ENCODE peak calls at places on chromosomes 13 and 19, in eight cellular contexts. N is stomach; T is RWPE2; E is body of pancreas; J is psoas muscle; M is cardiac muscle cell; W is CD4-positive, CD25-positive, alpha-beta regulatory T cell; Q is colonic mucosa. D is an unnamed sample. For H3K27me3, the result is how much of the 10 kb centered on the place peaks cover.

GRCh38 chr19:5369962-5370367 is 29.4 kb upstream of the PTPRS start:
- DNase-seq in N (peak), T (no peak), E (peak), J (peak), M (peak), W (no peak), Q (peak), D (peak)

GRCh38 chr13:80157261-80157942 is 183.5 kb downstream of the SPRY2 start:
- DNase-seq in N (no peak), T (no peak), E (no peak), J (no peak), M (peak), W (no peak), Q (no peak), D (peak)

GRCh38 chr19:38293281-38293680 is 10.8 kb upstream of the C19orf33 start:
- DNase-seq in N (no peak), T (no peak), E (no peak), J (no peak), M (no peak), W (no peak), Q (no peak), D (no peak)

GRCh38 chr13:98999635-98999952 is 21.7 kb upstream of the DOCK9 start:
- DNase-seq in N (no peak), T (no peak), E (no peak), J (no peak), M (no peak), W (no peak), Q (no peak), D (no peak)

GRCh38 chr13:108933061-108933460 is 303.6 kb downstream of the MYO16 start:
- DNase-seq in N (no peak), T (no peak), E (no peak), J (no peak), M (no peak), W (no peak), Q (no peak), D (no peak)

GRCh38 chr19:57002195-57002601 is 117.6 kb upstream of the USP29 start:
- DNase-seq in N (no peak), T (no peak), E (no peak), J (no peak), M (no peak), W (no peak), Q (no peak), D (no peak)

GRCh38 chr13:94263038-94263437 is 216.4 kb downstream of the DCT start:
- DNase-seq in N (no peak), T (no peak), E (no peak), J (no peak), M (no peak), W (no peak), Q (no peak), D (no peak)

GRCh38 chr13:43936630-43937029 is 56.9 kb downstream of the LACC1 start:
- DNase-seq in N (no peak), T (no peak), E (no peak), J (no peak), M (no peak), W (no peak), Q (no peak), D (no peak)

GRCh38 chr13:89363144-89363543 is 1692.0 kb downstream of the SLITRK5 start:
- DNase-seq in N (no peak), T (no peak), E (no peak), J (peak), M (no peak), W (no peak), Q (no peak), D (no peak)

GRCh38 chr19:18292810-18293641 is 11.6 kb upstream of the JUND start:
- DNase-seq in N (peak), T (no peak), E (peak), J (peak), M (peak), W (peak), Q (peak), D (peak)

GRCh38 chr19:18294467-18294864 is 13.0 kb upstream of the JUND start:
- DNase-seq in N (peak), T (peak), E (no peak), J (peak), M (no peak), W (peak), Q (no peak), D (no peak)

GRCh38 chr19:18292460-18292809 is 11.0 kb upstream of the JUND start:
- DNase-seq in N (no peak), T (no peak), E (no peak), J (no peak), M (no peak), W (no peak), Q (peak), D (peak)

GRCh38 chr19:18295034-18295451 is 13.6 kb upstream of the JUND start:
- DNase-seq in N (no peak), T (no peak), E (no peak), J (no peak), M (no peak), W (no peak), Q (no peak), D (no peak)

GRCh38 chr19:18293642-18294466 is 12.4 kb upstream of the JUND start:
- DNase-seq in N (no peak), T (no peak), E (no peak), J (no peak), M (no peak), W (no peak), Q (no peak), D (no peak)
- H3K4me3 ChIP-seq in N (peak), T (no peak), E (no peak), J (peak), M (no peak), W (peak), Q (no peak), D (no peak)

DNA sequence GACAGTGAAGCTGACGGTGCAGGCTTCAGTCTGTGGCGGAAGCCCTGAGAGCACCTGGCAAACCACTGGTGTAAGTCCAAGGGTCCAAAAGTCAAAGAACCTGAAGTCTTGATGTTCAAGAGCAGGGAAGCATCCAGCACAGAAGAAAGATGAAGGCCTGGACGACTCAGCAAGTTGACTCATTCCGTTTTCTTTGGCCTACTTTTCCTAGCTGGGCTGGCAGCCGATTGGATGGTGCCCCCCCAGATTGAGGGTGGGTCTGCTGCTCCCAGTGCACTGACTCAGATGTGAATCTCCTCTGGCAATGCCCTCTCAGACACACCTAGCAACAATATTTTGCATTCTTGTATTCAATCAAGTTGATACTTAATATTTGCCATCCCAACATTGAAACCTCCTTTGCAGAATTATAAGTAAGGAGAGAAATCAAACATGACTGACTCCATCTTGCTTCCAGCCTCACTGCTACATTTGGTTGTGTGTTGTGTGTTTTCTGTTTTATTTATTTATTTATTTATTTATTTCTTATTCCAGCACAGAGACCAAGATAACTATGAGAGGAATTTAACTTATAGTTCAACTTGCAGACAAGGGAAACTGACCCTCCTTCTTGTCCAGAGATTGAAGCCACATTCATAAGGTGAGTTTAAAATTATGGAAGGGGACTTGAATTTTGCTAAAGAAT is 32.8 kb downstream of the IGFL2 start:
- DNase-seq in N (no peak), T (peak), E (no peak), J (no peak), M (no peak), W (no peak), Q (no peak), D (no peak)
- H3K27ac ChIP-seq in N (no peak), T (peak), E (no peak), J (no peak), M (no peak), W (no peak), Q (no peak), D (no peak)

GRCh38 chr19:18611327-18612050 is 1.2 kb upstream of the TMEM59L start:
- DNase-seq in N (no peak), T (peak), E (no peak), J (no peak), M (no peak), W (no peak), Q (no peak), D (no peak)
- H3K27me3 ChIP-seq in N (half or more), T (half or more), E (under half), J (half or more), M (half or more), W (under half), Q (half or more), D (under half)

GRCh38 chr19:13208131-13208963 is 58.1 kb downstream of the IER2 start:
- DNase-seq in N (peak), T (no peak), E (no peak), J (peak), M (no peak), W (peak), Q (peak), D (peak)

GRCh38 chr19:13209797-13210775 is 59.9 kb downstream of the IER2 start:
- DNase-seq in N (no peak), T (no peak), E (no peak), J (no peak), M (no peak), W (no peak), Q (no peak), D (no peak)

GRCh38 chr19:13210941-13211340 is 60.7 kb downstream of the IER2 start:
- DNase-seq in N (no peak), T (no peak), E (no peak), J (no peak), M (no peak), W (no peak), Q (no peak), D (no peak)

GRCh38 chr19:13207237-13208130 is 57.3 kb downstream of the IER2 start:
- DNase-seq in N (no peak), T (no peak), E (no peak), J (peak), M (no peak), W (no peak), Q (no peak), D (peak)

GRCh38 chr19:13208964-13209796 is 59.0 kb downstream of the IER2 start:
- DNase-seq in N (no peak), T (no peak), E (no peak), J (no peak), M (no peak), W (no peak), Q (no peak), D (no peak)
- H3K4me3 ChIP-seq in N (peak), T (no peak), E (no peak), J (no peak), M (no peak), W (no peak), Q (no peak), D (no peak)

GRCh38 chr19:41443813-41444455 is 978 bp downstream of the ERICH4 start:
- DNase-seq in N (no peak), T (no peak), E (no peak), J (no peak), M (no peak), W (no peak), Q (no peak), D (no peak)

GRCh38 chr19:41449079-41449864 is 6.3 kb downstream of the ERICH4 start:
- DNase-seq in N (peak), T (no peak), E (peak), J (peak), M (peak), W (peak), Q (peak), D (peak)

GRCh38 chr19:41445575-41445974 is 2.6 kb downstream of the ERICH4 start:
- DNase-seq in N (no peak), T (no peak), E (no peak), J (no peak), M (no peak), W (no peak), Q (no peak), D (no peak)

GRCh38 chr19:41449865-41450178 is 6.9 kb downstream of the ERICH4 start:
- DNase-seq in N (no peak), T (no peak), E (no peak), J (no peak), M (no peak), W (no peak), Q (no peak), D (no peak)

GRCh38 chr19:41447732-41448332 is 4.9 kb downstream of the ERICH4 start:
- DNase-seq in N (no peak), T (no peak), E (no peak), J (no peak), M (no peak), W (no peak), Q (no peak), D (no peak)
- H3K27ac ChIP-seq in N (no peak), T (no peak), E (no peak), J (no peak), M (no peak), W (no peak), Q (no peak), D (no peak)

DNA sequence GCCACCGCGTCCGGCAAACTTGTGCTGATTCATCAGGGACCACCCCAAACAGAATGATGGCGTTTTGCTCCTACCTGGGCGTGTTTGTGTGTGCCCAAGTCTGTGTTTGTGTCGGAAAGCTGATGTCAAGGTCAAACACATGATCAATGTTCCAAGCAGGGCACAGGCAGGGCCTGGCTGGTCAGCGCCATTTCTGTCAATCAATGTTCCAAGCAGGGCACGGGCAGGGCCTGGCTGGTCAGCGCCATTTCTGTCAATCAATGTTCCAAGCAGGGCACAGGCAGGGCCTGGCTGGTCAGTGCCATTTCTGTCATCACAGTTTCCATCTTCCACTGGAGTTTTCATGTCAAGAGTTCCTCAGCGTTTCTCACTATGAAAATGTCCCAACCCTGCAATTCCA is 14.9 kb upstream of the GRTP1 start:
- DNase-seq in N (no peak), T (no peak), E (no peak), J (no peak), M (no peak), W (no peak), Q (no peak), D (no peak)
- H3K27me3 ChIP-seq in N (under half), T (under half), E (under half), J (under half), M (under half), W (under half), Q (under half), D (under half)

GRCh38 chr13:40271931-40272775 is 394.3 kb downstream of the FOXO1 start:
- DNase-seq in N (peak), T (no peak), E (peak), J (peak), M (no peak), W (no peak), Q (peak), D (peak)

GRCh38 chr13:40271511-40271910 is 394.9 kb downstream of the FOXO1 start:
- DNase-seq in N (no peak), T (no peak), E (no peak), J (peak), M (no peak), W (no peak), Q (no peak), D (no peak)

GRCh38 chr13:40275155-40275554 is 391.3 kb downstream of the FOXO1 start:
- DNase-seq in N (no peak), T (no peak), E (no peak), J (no peak), M (no peak), W (no peak), Q (no peak), D (no peak)

GRCh38 chr13:40273173-40274000 is 393.1 kb downstream of the FOXO1 start:
- DNase-seq in N (no peak), T (no peak), E (no peak), J (no peak), M (no peak), W (no peak), Q (no peak), D (no peak)

DNA sequence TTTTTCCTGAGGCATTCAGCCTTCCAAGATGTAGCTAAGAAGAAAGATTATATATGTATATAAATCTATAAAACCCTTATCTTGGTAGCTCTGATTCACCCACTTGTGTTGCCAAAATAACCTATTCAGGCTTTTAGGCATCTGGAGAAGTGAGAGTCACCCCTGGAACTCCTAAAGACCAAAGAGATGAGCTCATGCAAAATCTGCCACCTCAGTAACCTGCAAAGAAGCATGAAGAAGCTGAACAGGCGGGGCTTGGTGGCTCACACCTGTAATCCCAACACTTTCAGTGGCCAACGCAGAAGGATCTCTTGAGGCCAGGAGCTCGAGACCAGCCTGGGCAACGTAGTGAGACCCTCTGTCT is 393.7 kb downstream of the FOXO1 start:
- DNase-seq in N (no peak), T (no peak), E (no peak), J (no peak), M (no peak), W (no peak), Q (no peak), D (no peak)
- H3K4me3 ChIP-seq in N (no peak), T (no peak), E (no peak), J (no peak), M (no peak), W (no peak), Q (no peak), D (no peak)

DNA sequence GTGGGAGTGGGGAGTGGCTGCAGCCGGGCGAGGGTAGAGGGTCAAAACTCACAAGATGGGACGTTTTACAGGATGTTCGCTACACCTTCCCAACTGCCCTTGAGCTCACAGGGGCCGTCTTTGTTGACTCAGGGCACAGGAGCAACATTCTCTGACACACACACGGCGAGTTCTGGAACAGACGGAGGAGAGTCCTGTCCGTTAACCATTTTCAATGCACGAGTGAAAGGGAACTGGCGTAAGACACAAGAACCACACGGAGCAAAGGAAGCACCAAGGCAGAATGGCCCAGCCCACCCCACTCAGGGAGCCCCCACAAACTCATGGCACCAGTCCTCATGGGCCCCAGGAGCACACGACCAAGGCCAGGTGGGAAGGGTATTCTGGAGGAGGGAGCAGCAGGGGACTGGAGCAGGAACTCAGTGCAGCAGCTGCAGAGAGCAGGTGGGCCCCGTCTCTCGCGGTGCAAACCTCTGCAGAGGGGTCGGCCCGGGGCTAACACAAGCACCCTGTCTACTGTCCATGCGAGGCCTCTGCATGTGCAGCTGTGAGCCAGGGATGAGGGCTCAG is 37.9 kb upstream of the ISYNA1 start:
- DNase-seq in N (no peak), T (no peak), E (no peak), J (no peak), M (no peak), W (no peak), Q (no peak), D (no peak)
- H3K27ac ChIP-seq in N (peak), T (peak), E (no peak), J (peak), M (no peak), W (peak), Q (peak), D (no peak)

GRCh38 chr19:9972103-9972502 is 35.8 kb upstream of the OLFM2 start:
- DNase-seq in N (no peak), T (no peak), E (no peak), J (no peak), M (no peak), W (no peak), Q (no peak), D (no peak)

GRCh38 chr19:9969688-9969975 is 33.3 kb upstream of the OLFM2 start:
- DNase-seq in N (no peak), T (no peak), E (no peak), J (no peak), M (no peak), W (no peak), Q (no peak), D (no peak)

GRCh38 chr19:9971341-9971897 is 35.1 kb upstream of the OLFM2 start:
- DNase-seq in N (no peak), T (no peak), E (no peak), J (no peak), M (no peak), W (no peak), Q (no peak), D (no peak)

GRCh38 chr19:9968820-9969687 is 32.7 kb upstream of the OLFM2 start:
- DNase-seq in N (no peak), T (no peak), E (no peak), J (no peak), M (no peak), W (no peak), Q (no peak), D (no peak)

DNA sequence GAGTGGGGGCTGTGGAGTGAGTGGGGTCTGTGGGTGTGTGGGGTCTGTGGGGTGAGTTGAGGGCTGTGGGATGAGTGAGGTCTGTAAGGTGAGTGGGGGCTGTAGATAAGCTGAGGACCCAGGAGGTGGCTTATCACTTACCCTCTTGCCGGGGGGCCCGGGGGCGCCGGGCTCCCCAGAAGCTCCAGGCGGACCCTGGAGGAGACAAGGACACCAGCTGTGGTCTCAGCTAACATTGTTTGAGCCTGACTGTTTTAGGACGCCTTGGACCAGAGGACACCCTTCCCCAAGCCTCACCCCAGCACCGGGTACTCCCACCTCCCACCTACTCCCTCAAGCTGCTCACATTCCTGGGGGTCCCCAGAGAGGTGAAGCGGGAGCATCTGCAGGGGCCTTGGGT is 34.2 kb upstream of the OLFM2 start:
- DNase-seq in N (no peak), T (no peak), E (no peak), J (no peak), M (no peak), W (no peak), Q (no peak), D (no peak)
- H3K27me3 ChIP-seq in N (under half), T (under half), E (under half), J (under half), M (under half), W (under half), Q (under half), D (under half)

GRCh38 chr13:33108620-33109019 is 92.4 kb downstream of the KL start:
- DNase-seq in N (no peak), T (no peak), E (no peak), J (no peak), M (no peak), W (no peak), Q (no peak), D (no peak)

GRCh38 chr13:33110713-33111413 is 94.6 kb downstream of the KL start:
- DNase-seq in N (no peak), T (no peak), E (no peak), J (peak), M (no peak), W (no peak), Q (peak), D (no peak)

GRCh38 chr13:33110386-33110712 is 94.1 kb downstream of the KL start:
- DNase-seq in N (no peak), T (no peak), E (no peak), J (no peak), M (no peak), W (no peak), Q (no peak), D (no peak)

GRCh38 chr13:33109801-33110200 is 93.6 kb downstream of the KL start:
- DNase-seq in N (no peak), T (no peak), E (no peak), J (no peak), M (no peak), W (no peak), Q (no peak), D (peak)

DNA sequence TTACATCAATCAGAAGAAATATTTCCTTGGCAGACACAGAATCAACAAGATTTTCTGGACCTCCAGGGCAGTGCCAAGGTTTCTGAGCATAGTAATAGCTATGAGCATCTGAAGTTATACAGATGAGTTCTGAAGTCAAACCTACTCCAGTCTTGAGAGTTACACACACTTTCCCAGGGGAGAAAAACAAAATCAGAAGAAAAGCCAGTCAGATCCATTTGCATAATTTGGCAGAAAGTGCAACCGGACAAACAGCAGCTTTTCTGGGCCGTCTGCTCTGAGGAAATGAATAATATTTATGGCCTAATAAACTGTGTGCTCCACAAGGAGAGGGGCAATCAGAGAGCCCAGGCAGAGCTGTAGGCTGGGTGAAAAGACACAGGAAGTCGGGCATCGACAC is 93.1 kb downstream of the KL start:
- DNase-seq in N (no peak), T (no peak), E (no peak), J (no peak), M (no peak), W (no peak), Q (no peak), D (peak)
- H3K4me3 ChIP-seq in N (no peak), T (no peak), E (no peak), J (no peak), M (no peak), W (no peak), Q (no peak), D (no peak)